ENCODE peak calls at places on chromosome 16, in six cellular contexts. J is stomach, Y is ovary, N is thoracic aorta, W is GM06990, Z is lung. G is an unnamed sample.

GRCh38 chr16:15676506-15676905 is 26.5 kb downstream of the NDE1 start:
- DNase-seq in J (no peak), Y (no peak), N (no peak), W (no peak), Z (no peak), G (no peak)

GRCh38 chr16:27439273-27440018 is 37.5 kb downstream of the IL21R start:
- DNase-seq in J (no peak), Y (no peak), N (no peak), W (no peak), Z (no peak), G (no peak)

GRCh38 chr16:70725024-70725911 is 39.4 kb upstream of the MTSS2 start:
- DNase-seq in J (no peak), Y (peak; percentile 68), N (no peak), W (no peak), Z (peak; percentile 79), G (no peak)

GRCh38 chr16:90046971-90047713 is 27.9 kb upstream of the DBNDD1 start:
- DNase-seq in J (peak; percentile 80), Y (peak; percentile 97), N (no peak), W (no peak), Z (peak; percentile 66), G (no peak)

GRCh38 chr16:50588276-50588675 is 40.1 kb downstream of the NKD1 start:
- DNase-seq in J (no peak), Y (no peak), N (no peak), W (no peak), Z (no peak), G (no peak)

GRCh38 chr16:5820472-5820871 is 722.9 kb upstream of the EEF2KMT start:
- DNase-seq in J (no peak), Y (no peak), N (no peak), W (no peak), Z (no peak), G (no peak)

GRCh38 chr16:1258218-1258587 is 2.3 kb downstream of the TPSD1 start:
- DNase-seq in J (no peak), Y (no peak), N (no peak), W (no peak), Z (no peak), G (no peak)

GRCh38 chr16:28181557-28181914 is 30.2 kb downstream of the XPO6 start:
- DNase-seq in J (peak; percentile 35), Y (peak; percentile 15), N (peak; percentile 10), W (no peak), Z (peak; percentile 33), G (peak; percentile 75)

GRCh38 chr16:69253796-69254426 is 57.2 kb upstream of the VPS4A start:
- DNase-seq in J (no peak), Y (no peak), N (no peak), W (no peak), Z (no peak), G (no peak)

GRCh38 chr16:61435356-61435755 is 600.9 kb downstream of the CDH8 start:
- DNase-seq in J (no peak), Y (no peak), N (no peak), W (no peak), Z (no peak), G (no peak)

GRCh38 chr16:13081825-13082224 is 180.4 kb downstream of the SHISA9 start:
- DNase-seq in J (no peak), Y (no peak), N (no peak), W (no peak), Z (no peak), G (no peak)
- H3K4me3 ChIP-seq in J (no peak overlapping the region), Y (no peak overlapping the region), N (no peak overlapping the region), W (no peak overlapping the region), Z (no peak overlapping the region), G (no peak overlapping the region)

GRCh38 chr16:57797526-57798266 is 4.6 kb downstream of the KIFC3 start:
- DNase-seq in J (peak; percentile 84), Y (no peak), N (no peak), W (no peak), Z (peak; percentile 73), G (no peak)
- H3K4me3 ChIP-seq in J (peak overlapping the region; percentile 22), Y (no peak overlapping the region), N (no peak overlapping the region), W (no peak overlapping the region), Z (peak overlapping the region; percentile 15), G (no peak overlapping the region)

DNA sequence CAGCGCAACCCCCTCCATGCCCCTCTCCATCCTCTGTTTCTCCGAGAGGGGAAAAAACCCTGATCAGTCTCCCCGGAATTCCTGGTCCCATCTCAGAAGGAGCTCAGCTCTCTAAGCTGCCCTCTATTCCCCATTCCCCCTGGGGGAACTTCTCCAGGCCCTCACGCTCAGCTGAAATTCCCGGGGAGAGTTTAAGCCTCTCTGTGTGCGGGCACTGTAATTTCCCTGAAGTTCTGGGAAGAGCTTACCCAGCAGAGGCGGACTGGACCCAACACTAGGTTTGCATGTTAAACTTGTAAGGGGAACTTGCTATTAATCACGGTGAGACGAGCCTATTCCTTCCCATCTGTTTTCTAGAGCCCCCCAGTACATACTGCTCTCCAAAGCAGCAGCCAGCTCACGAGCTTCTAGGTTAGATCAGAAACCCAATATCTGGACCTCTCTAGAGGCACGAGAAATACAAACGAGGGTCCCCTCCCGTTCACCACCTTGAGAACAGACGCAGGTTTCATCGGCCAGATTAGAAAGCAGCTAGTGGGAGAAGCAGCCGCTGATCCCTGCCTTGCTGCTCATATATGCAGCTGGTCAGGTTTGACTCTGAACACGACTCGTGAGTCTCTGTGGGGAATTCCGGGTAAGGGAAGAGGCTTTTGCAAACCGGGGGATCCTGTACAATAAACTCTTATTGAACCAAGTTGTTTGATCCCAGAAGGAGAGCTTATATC is 1.4 kb downstream of the VAT1L start:
- DNase-seq in J (no peak), Y (no peak), N (no peak), W (no peak), Z (no peak), G (no peak)
- H3K4me3 ChIP-seq in J (no peak overlapping the region), Y (no peak overlapping the region), N (peak overlapping the region; percentile 85), W (no peak overlapping the region), Z (no peak overlapping the region), G (peak overlapping the region; percentile 73)

GRCh38 chr16:29975811-29976511 is 2.3 kb downstream of the TAOK2 start:
- DNase-seq in J (no peak), Y (no peak), N (no peak), W (no peak), Z (no peak), G (no peak)
- H3K4me3 ChIP-seq in J (peak overlapping the region; percentile 98), Y (peak overlapping the region; percentile 4), N (peak overlapping the region; percentile 98), W (peak overlapping the region; percentile 97), Z (peak overlapping the region; percentile 11), G (peak overlapping the region; percentile 94)

GRCh38 chr16:68246121-68246520 is 948 bp downstream of the PLA2G15 start:
- DNase-seq in J (no peak), Y (no peak), N (no peak), W (no peak), Z (no peak), G (no peak)
- H3K4me3 ChIP-seq in J (peak overlapping the region; percentile 69), Y (peak overlapping the region; percentile 88), N (peak overlapping the region; percentile 78), W (peak overlapping the region; percentile 93), Z (peak overlapping the region; percentile 88), G (peak overlapping the region; percentile 83)

G was measured in skeletal muscle cell.